ENCODE peak calls at places on chromosome 4, in eight cellular contexts. One of them, this sample, is unnamed.

GRCh38 chr4:110484767-110485166 is 8.8 kb downstream of the ENPEP start:
- DNase-seq in MCF 10A: peak
- DNase-seq in activated naive CD8-positive, alpha-beta T cell treated with anti-CD3 and anti-CD28 coated beads, Interleukin-2, amount 50 U/mL, for 24 hours: no peak
- DNase-seq in mesothelial cell of epicardium: no peak
- DNase-seq in SK-MEL-5: no peak
- DNase-seq in HFF-Myc: peak
- DNase-seq in T-helper 17 cell: no peak
- DNase-seq in activated CD4-positive, alpha-beta T cell treated with anti-CD3 and anti-CD28 coated beads for 4 hours: no peak
- DNase-seq in this sample: no peak

GRCh38 chr4:53653484-53654053 is 62.3 kb upstream of the LNX1 start:
- DNase-seq in MCF 10A: peak
- DNase-seq in activated naive CD8-positive, alpha-beta T cell treated with anti-CD3 and anti-CD28 coated beads, Interleukin-2, amount 50 U/mL, for 24 hours: no peak
- DNase-seq in mesothelial cell of epicardium: no peak
- DNase-seq in SK-MEL-5: peak
- DNase-seq in HFF-Myc: no peak
- DNase-seq in T-helper 17 cell: no peak
- DNase-seq in activated CD4-positive, alpha-beta T cell treated with anti-CD3 and anti-CD28 coated beads for 4 hours: no peak
- DNase-seq in this sample: no peak

GRCh38 chr4:78565971-78566372 is 14.4 kb downstream of the ANXA3 start:
- DNase-seq in MCF 10A: peak
- DNase-seq in activated naive CD8-positive, alpha-beta T cell treated with anti-CD3 and anti-CD28 coated beads, Interleukin-2, amount 50 U/mL, for 24 hours: no peak
- DNase-seq in mesothelial cell of epicardium: no peak
- DNase-seq in SK-MEL-5: peak
- DNase-seq in HFF-Myc: no peak
- DNase-seq in T-helper 17 cell: no peak
- DNase-seq in activated CD4-positive, alpha-beta T cell treated with anti-CD3 and anti-CD28 coated beads for 4 hours: no peak
- DNase-seq in this sample: no peak

GRCh38 chr4:24210332-24210902 is 320.6 kb upstream of the PPARGC1A start:
- DNase-seq in MCF 10A: peak
- DNase-seq in activated naive CD8-positive, alpha-beta T cell treated with anti-CD3 and anti-CD28 coated beads, Interleukin-2, amount 50 U/mL, for 24 hours: no peak
- DNase-seq in mesothelial cell of epicardium: no peak
- DNase-seq in SK-MEL-5: peak
- DNase-seq in HFF-Myc: no peak
- DNase-seq in T-helper 17 cell: no peak
- DNase-seq in activated CD4-positive, alpha-beta T cell treated with anti-CD3 and anti-CD28 coated beads for 4 hours: no peak
- DNase-seq in this sample: no peak

GRCh38 chr4:158291334-158292055 is 81.2 kb downstream of the TMEM144 start:
- DNase-seq in MCF 10A: no peak
- DNase-seq in activated naive CD8-positive, alpha-beta T cell treated with anti-CD3 and anti-CD28 coated beads, Interleukin-2, amount 50 U/mL, for 24 hours: no peak
- DNase-seq in mesothelial cell of epicardium: no peak
- DNase-seq in SK-MEL-5: no peak
- DNase-seq in HFF-Myc: no peak
- DNase-seq in T-helper 17 cell: no peak
- DNase-seq in activated CD4-positive, alpha-beta T cell treated with anti-CD3 and anti-CD28 coated beads for 4 hours: no peak
- DNase-seq in this sample: no peak

GRCh38 chr4:1842993-1843448 is 12.9 kb downstream of the LETM1 start:
- DNase-seq in MCF 10A: peak
- DNase-seq in activated naive CD8-positive, alpha-beta T cell treated with anti-CD3 and anti-CD28 coated beads, Interleukin-2, amount 50 U/mL, for 24 hours: no peak
- DNase-seq in mesothelial cell of epicardium: no peak
- DNase-seq in SK-MEL-5: no peak
- DNase-seq in HFF-Myc: peak
- DNase-seq in T-helper 17 cell: no peak
- DNase-seq in activated CD4-positive, alpha-beta T cell treated with anti-CD3 and anti-CD28 coated beads for 4 hours: no peak
- DNase-seq in this sample: no peak

GRCh38 chr4:169100656-169101055 is 90.6 kb upstream of the CBR4 start:
- DNase-seq in MCF 10A: no peak
- DNase-seq in activated naive CD8-positive, alpha-beta T cell treated with anti-CD3 and anti-CD28 coated beads, Interleukin-2, amount 50 U/mL, for 24 hours: no peak
- DNase-seq in mesothelial cell of epicardium: no peak
- DNase-seq in SK-MEL-5: no peak
- DNase-seq in HFF-Myc: no peak
- DNase-seq in T-helper 17 cell: no peak
- DNase-seq in activated CD4-positive, alpha-beta T cell treated with anti-CD3 and anti-CD28 coated beads for 4 hours: no peak
- DNase-seq in this sample: peak

GRCh38 chr4:189804884-189805283 is 135.8 kb upstream of the FRG1 start:
- DNase-seq in MCF 10A: no peak
- DNase-seq in activated naive CD8-positive, alpha-beta T cell treated with anti-CD3 and anti-CD28 coated beads, Interleukin-2, amount 50 U/mL, for 24 hours: no peak
- DNase-seq in mesothelial cell of epicardium: no peak
- DNase-seq in SK-MEL-5: no peak
- DNase-seq in HFF-Myc: no peak
- DNase-seq in T-helper 17 cell: no peak
- DNase-seq in activated CD4-positive, alpha-beta T cell treated with anti-CD3 and anti-CD28 coated beads for 4 hours: no peak
- DNase-seq in this sample: no peak

GRCh38 chr4:24428850-24429249 is 155.5 kb downstream of the DHX15 start:
- DNase-seq in MCF 10A: no peak
- DNase-seq in activated naive CD8-positive, alpha-beta T cell treated with anti-CD3 and anti-CD28 coated beads, Interleukin-2, amount 50 U/mL, for 24 hours: no peak
- DNase-seq in mesothelial cell of epicardium: no peak
- DNase-seq in SK-MEL-5: peak
- DNase-seq in HFF-Myc: no peak
- DNase-seq in T-helper 17 cell: no peak
- DNase-seq in activated CD4-positive, alpha-beta T cell treated with anti-CD3 and anti-CD28 coated beads for 4 hours: no peak
- DNase-seq in this sample: no peak

GRCh38 chr4:155819066-155819465 is 47.0 kb downstream of the ASIC5 start:
- DNase-seq in MCF 10A: peak
- DNase-seq in activated naive CD8-positive, alpha-beta T cell treated with anti-CD3 and anti-CD28 coated beads, Interleukin-2, amount 50 U/mL, for 24 hours: no peak
- DNase-seq in mesothelial cell of epicardium: no peak
- DNase-seq in SK-MEL-5: no peak
- DNase-seq in HFF-Myc: no peak
- DNase-seq in T-helper 17 cell: no peak
- DNase-seq in activated CD4-positive, alpha-beta T cell treated with anti-CD3 and anti-CD28 coated beads for 4 hours: no peak
- DNase-seq in this sample: no peak

GRCh38 chr4:38237139-38237538 is 276.9 kb downstream of the PTTG2 start:
- DNase-seq in MCF 10A: peak
- DNase-seq in activated naive CD8-positive, alpha-beta T cell treated with anti-CD3 and anti-CD28 coated beads, Interleukin-2, amount 50 U/mL, for 24 hours: no peak
- DNase-seq in mesothelial cell of epicardium: no peak
- DNase-seq in SK-MEL-5: no peak
- DNase-seq in HFF-Myc: peak
- DNase-seq in T-helper 17 cell: no peak
- DNase-seq in activated CD4-positive, alpha-beta T cell treated with anti-CD3 and anti-CD28 coated beads for 4 hours: no peak
- DNase-seq in this sample: no peak

GRCh38 chr4:54547299-54548097 is 110.3 kb upstream of the KIT start:
- DNase-seq in MCF 10A: no peak
- DNase-seq in activated naive CD8-positive, alpha-beta T cell treated with anti-CD3 and anti-CD28 coated beads, Interleukin-2, amount 50 U/mL, for 24 hours: peak
- DNase-seq in mesothelial cell of epicardium: no peak
- DNase-seq in SK-MEL-5: no peak
- DNase-seq in HFF-Myc: no peak
- DNase-seq in T-helper 17 cell: no peak
- DNase-seq in activated CD4-positive, alpha-beta T cell treated with anti-CD3 and anti-CD28 coated beads for 4 hours: no peak
- DNase-seq in this sample: no peak

GRCh38 chr4:76301068-76301774 is 5.3 kb upstream of the STBD1 start:
- DNase-seq in MCF 10A: peak
- DNase-seq in activated naive CD8-positive, alpha-beta T cell treated with anti-CD3 and anti-CD28 coated beads, Interleukin-2, amount 50 U/mL, for 24 hours: peak
- DNase-seq in mesothelial cell of epicardium: no peak
- DNase-seq in SK-MEL-5: peak
- DNase-seq in HFF-Myc: peak
- DNase-seq in T-helper 17 cell: no peak
- DNase-seq in activated CD4-positive, alpha-beta T cell treated with anti-CD3 and anti-CD28 coated beads for 4 hours: no peak
- DNase-seq in this sample: no peak

GRCh38 chr4:156021298-156021697 is 67.6 kb upstream of the CTSO start:
- DNase-seq in MCF 10A: no peak
- DNase-seq in activated naive CD8-positive, alpha-beta T cell treated with anti-CD3 and anti-CD28 coated beads, Interleukin-2, amount 50 U/mL, for 24 hours: no peak
- DNase-seq in mesothelial cell of epicardium: no peak
- DNase-seq in SK-MEL-5: no peak
- DNase-seq in HFF-Myc: no peak
- DNase-seq in T-helper 17 cell: no peak
- DNase-seq in activated CD4-positive, alpha-beta T cell treated with anti-CD3 and anti-CD28 coated beads for 4 hours: no peak
- DNase-seq in this sample: no peak

GRCh38 chr4:56130609-56131150 is 181.9 kb downstream of the CEP135 start:
- DNase-seq in MCF 10A: no peak
- DNase-seq in activated naive CD8-positive, alpha-beta T cell treated with anti-CD3 and anti-CD28 coated beads, Interleukin-2, amount 50 U/mL, for 24 hours: no peak
- DNase-seq in mesothelial cell of epicardium: no peak
- DNase-seq in SK-MEL-5: peak
- DNase-seq in HFF-Myc: no peak
- DNase-seq in T-helper 17 cell: no peak
- DNase-seq in activated CD4-positive, alpha-beta T cell treated with anti-CD3 and anti-CD28 coated beads for 4 hours: no peak
- DNase-seq in this sample: no peak

GRCh38 chr4:87856816-87857215 is 24.0 kb downstream of the MEPE start:
- DNase-seq in MCF 10A: no peak
- DNase-seq in activated naive CD8-positive, alpha-beta T cell treated with anti-CD3 and anti-CD28 coated beads, Interleukin-2, amount 50 U/mL, for 24 hours: no peak
- DNase-seq in mesothelial cell of epicardium: no peak
- DNase-seq in SK-MEL-5: peak
- DNase-seq in HFF-Myc: no peak
- DNase-seq in T-helper 17 cell: no peak
- DNase-seq in activated CD4-positive, alpha-beta T cell treated with anti-CD3 and anti-CD28 coated beads for 4 hours: no peak
- DNase-seq in this sample: no peak

GRCh38 chr4:10045481-10045880 is 24.2 kb upstream of the SLC2A9 start:
- DNase-seq in MCF 10A: no peak
- DNase-seq in activated naive CD8-positive, alpha-beta T cell treated with anti-CD3 and anti-CD28 coated beads, Interleukin-2, amount 50 U/mL, for 24 hours: no peak
- DNase-seq in mesothelial cell of epicardium: no peak
- DNase-seq in SK-MEL-5: no peak
- DNase-seq in HFF-Myc: no peak
- DNase-seq in T-helper 17 cell: no peak
- DNase-seq in activated CD4-positive, alpha-beta T cell treated with anti-CD3 and anti-CD28 coated beads for 4 hours: no peak
- DNase-seq in this sample: no peak

GRCh38 chr4:3179126-3179706 is 69.7 kb upstream of the MSANTD1 start:
- DNase-seq in MCF 10A: no peak
- DNase-seq in activated naive CD8-positive, alpha-beta T cell treated with anti-CD3 and anti-CD28 coated beads, Interleukin-2, amount 50 U/mL, for 24 hours: no peak
- DNase-seq in mesothelial cell of epicardium: no peak
- DNase-seq in SK-MEL-5: no peak
- DNase-seq in HFF-Myc: no peak
- DNase-seq in T-helper 17 cell: no peak
- DNase-seq in activated CD4-positive, alpha-beta T cell treated with anti-CD3 and anti-CD28 coated beads for 4 hours: no peak
- DNase-seq in this sample: no peak

GRCh38 chr4:33930497-33930896 is 2313.8 kb downstream of the ARAP2 start:
- DNase-seq in MCF 10A: no peak
- DNase-seq in activated naive CD8-positive, alpha-beta T cell treated with anti-CD3 and anti-CD28 coated beads, Interleukin-2, amount 50 U/mL, for 24 hours: no peak
- DNase-seq in mesothelial cell of epicardium: no peak
- DNase-seq in SK-MEL-5: no peak
- DNase-seq in HFF-Myc: no peak
- DNase-seq in T-helper 17 cell: no peak
- DNase-seq in activated CD4-positive, alpha-beta T cell treated with anti-CD3 and anti-CD28 coated beads for 4 hours: no peak
- DNase-seq in this sample: no peak

GRCh38 chr4:26022346-26022891 is 108.4 kb downstream of the SMIM20 start:
- DNase-seq in MCF 10A: peak
- DNase-seq in activated naive CD8-positive, alpha-beta T cell treated with anti-CD3 and anti-CD28 coated beads, Interleukin-2, amount 50 U/mL, for 24 hours: no peak
- DNase-seq in mesothelial cell of epicardium: no peak
- DNase-seq in SK-MEL-5: peak
- DNase-seq in HFF-Myc: no peak
- DNase-seq in T-helper 17 cell: no peak
- DNase-seq in activated CD4-positive, alpha-beta T cell treated with anti-CD3 and anti-CD28 coated beads for 4 hours: no peak
- DNase-seq in this sample: no peak

GRCh38 chr4:8704632-8705031 is 112.1 kb downstream of the CPZ start:
- DNase-seq in MCF 10A: no peak
- DNase-seq in activated naive CD8-positive, alpha-beta T cell treated with anti-CD3 and anti-CD28 coated beads, Interleukin-2, amount 50 U/mL, for 24 hours: no peak
- DNase-seq in mesothelial cell of epicardium: peak
- DNase-seq in SK-MEL-5: no peak
- DNase-seq in HFF-Myc: no peak
- DNase-seq in T-helper 17 cell: no peak
- DNase-seq in activated CD4-positive, alpha-beta T cell treated with anti-CD3 and anti-CD28 coated beads for 4 hours: no peak
- DNase-seq in this sample: no peak

GRCh38 chr4:140102406-140102805 is 51.6 kb downstream of the MAML3 start:
- DNase-seq in MCF 10A: no peak
- DNase-seq in activated naive CD8-positive, alpha-beta T cell treated with anti-CD3 and anti-CD28 coated beads, Interleukin-2, amount 50 U/mL, for 24 hours: no peak
- DNase-seq in mesothelial cell of epicardium: no peak
- DNase-seq in SK-MEL-5: no peak
- DNase-seq in HFF-Myc: no peak
- DNase-seq in T-helper 17 cell: no peak
- DNase-seq in activated CD4-positive, alpha-beta T cell treated with anti-CD3 and anti-CD28 coated beads for 4 hours: no peak
- DNase-seq in this sample: no peak

GRCh38 chr4:8427761-8428287 is 12.7 kb downstream of the ACOX3 start:
- DNase-seq in MCF 10A: peak
- DNase-seq in activated naive CD8-positive, alpha-beta T cell treated with anti-CD3 and anti-CD28 coated beads, Interleukin-2, amount 50 U/mL, for 24 hours: no peak
- DNase-seq in mesothelial cell of epicardium: no peak
- DNase-seq in SK-MEL-5: no peak
- DNase-seq in HFF-Myc: no peak
- DNase-seq in T-helper 17 cell: no peak
- DNase-seq in activated CD4-positive, alpha-beta T cell treated with anti-CD3 and anti-CD28 coated beads for 4 hours: no peak
- DNase-seq in this sample: peak

GRCh38 chr4:108126806-108127205 is 41.9 kb downstream of the LEF1 start:
- DNase-seq in MCF 10A: no peak
- DNase-seq in activated naive CD8-positive, alpha-beta T cell treated with anti-CD3 and anti-CD28 coated beads, Interleukin-2, amount 50 U/mL, for 24 hours: no peak
- DNase-seq in mesothelial cell of epicardium: no peak
- DNase-seq in SK-MEL-5: no peak
- DNase-seq in HFF-Myc: no peak
- DNase-seq in T-helper 17 cell: no peak
- DNase-seq in activated CD4-positive, alpha-beta T cell treated with anti-CD3 and anti-CD28 coated beads for 4 hours: no peak
- DNase-seq in this sample: no peak

This sample was measured in D341Med.